ENCODE peak calls at places on chromosomes 3 and 15, in seven cellular contexts. F is uterus, Q is AG08395, O is hepatic stellate cell, V is RPMI8226, P is amygdala, A is NCI-H1694. K is an unnamed sample.

GRCh38 chr3:180433172-180433571 is 168.8 kb upstream of the TTC14 start:
- DNase-seq in F (no peak), Q (no peak), O (peak; percentile 64), V (no peak), P (no peak), A (no peak), K (no peak)

GRCh38 chr3:141092663-141093062 is 41.5 kb downstream of the SPSB4 start:
- DNase-seq in F (no peak), Q (no peak), O (no peak), V (no peak), P (no peak), A (no peak), K (no peak)

GRCh38 chr15:60128710-60129109 is 124.6 kb downstream of the FOXB1 start:
- DNase-seq in F (no peak), Q (no peak), O (no peak), V (no peak), P (no peak), A (no peak), K (no peak)

GRCh38 chr15:22916606-22917350 is 63.4 kb downstream of the CYFIP1 start:
- DNase-seq in F (no peak), Q (no peak), O (no peak), V (no peak), P (no peak), A (no peak), K (no peak)

GRCh38 chr3:153513236-153513635 is 351.2 kb downstream of the RAP2B start:
- DNase-seq in F (no peak), Q (peak; percentile 3), O (peak; percentile 0), V (peak; percentile 48), P (no peak), A (no peak), K (no peak)

GRCh38 chr3:86949850-86950249 is 41.1 kb downstream of the VGLL3 start:
- DNase-seq in F (no peak), Q (no peak), O (no peak), V (no peak), P (no peak), A (no peak), K (no peak)

GRCh38 chr15:88648357-88649214 is 9.8 kb downstream of the ISG20 start:
- DNase-seq in F (no peak), Q (no peak), O (no peak), V (no peak), P (no peak), A (no peak), K (peak; percentile 30)

GRCh38 chr15:91192285-91193058 is 92.4 kb downstream of the SV2B start:
- DNase-seq in F (no peak), Q (no peak), O (no peak), V (no peak), P (no peak), A (no peak), K (no peak)

GRCh38 chr3:14143271-14143605 is 18.4 kb downstream of the TMEM43 start:
- DNase-seq in F (no peak), Q (peak; percentile 62), O (peak; percentile 60), V (no peak), P (no peak), A (no peak), K (no peak)

GRCh38 chr3:45554001-45554691 is 40.4 kb upstream of the LIMD1 start:
- DNase-seq in F (no peak), Q (no peak), O (peak; percentile 63), V (peak; percentile 93), P (no peak), A (peak; percentile 21), K (no peak)

GRCh38 chr15:74631408-74631807 is 15.8 kb downstream of the CLK3 start:
- DNase-seq in F (no peak), Q (no peak), O (no peak), V (no peak), P (no peak), A (no peak), K (no peak)

GRCh38 chr3:120144267-120144666 is 50.0 kb upstream of the GSK3B start:
- DNase-seq in F (no peak), Q (peak; percentile 61), O (peak; percentile 67), V (no peak), P (no peak), A (no peak), K (no peak)

GRCh38 chr3:1068985-1069384 is 23.8 kb upstream of the CNTN6 start:
- DNase-seq in F (no peak), Q (no peak), O (no peak), V (no peak), P (no peak), A (no peak), K (no peak)

GRCh38 chr15:58440181-58440910 is 8.6 kb downstream of the LIPC start:
- DNase-seq in F (no peak), Q (peak; percentile 80), O (peak; percentile 54), V (no peak), P (no peak), A (no peak), K (no peak)

GRCh38 chr3:156252656-156253055 is 132.3 kb downstream of the KCNAB1 start:
- DNase-seq in F (no peak), Q (no peak), O (no peak), V (no peak), P (no peak), A (no peak), K (no peak)

GRCh38 chr3:129224984-129225393 is 24.4 kb upstream of the COPG1 start:
- DNase-seq in F (peak; percentile 58), Q (peak; percentile 85), O (peak; percentile 83), V (peak; percentile 72), P (peak; percentile 69), A (no peak), K (peak; percentile 37)

GRCh38 chr3:65153850-65154512 is 466.2 kb upstream of the ADAMTS9 start:
- DNase-seq in F (no peak), Q (no peak), O (no peak), V (no peak), P (no peak), A (no peak), K (no peak)

GRCh38 chr3:106263556-106263955 is 394.7 kb upstream of the CBLB start:
- DNase-seq in F (no peak), Q (no peak), O (no peak), V (no peak), P (no peak), A (no peak), K (no peak)